ENCODE peak calls at places on chromosomes 16 and 17, in six cellular contexts. One of them, this sample, is unnamed.

GRCh38 chr16:69316595-69317034 is 5.5 kb downstream of the VPS4A start:
- DNase-seq in left ventricle myocardium inferior: no peak
- DNase-seq in neural progenitor cell: no peak
- DNase-seq in left lung: no peak
- DNase-seq in thoracic aorta: no peak
- DNase-seq in upper lobe of right lung: no peak
- DNase-seq in this sample: no peak

GRCh38 chr16:87297918-87298631 is 19.1 kb downstream of the C16orf95 start:
- DNase-seq in left ventricle myocardium inferior: no peak
- DNase-seq in neural progenitor cell: peak; percentile 85
- DNase-seq in left lung: no peak
- DNase-seq in thoracic aorta: no peak
- DNase-seq in upper lobe of right lung: no peak
- DNase-seq in this sample: no peak

GRCh38 chr17:74245145-74245817 is 28.8 kb upstream of the DNAI2 start:
- DNase-seq in left ventricle myocardium inferior: no peak
- DNase-seq in neural progenitor cell: peak; percentile 91
- DNase-seq in left lung: no peak
- DNase-seq in thoracic aorta: no peak
- DNase-seq in upper lobe of right lung: no peak
- DNase-seq in this sample: no peak

GRCh38 chr16:50565428-50565827 is 17.2 kb downstream of the NKD1 start:
- DNase-seq in left ventricle myocardium inferior: no peak
- DNase-seq in neural progenitor cell: no peak
- DNase-seq in left lung: no peak
- DNase-seq in thoracic aorta: no peak
- DNase-seq in upper lobe of right lung: no peak
- DNase-seq in this sample: no peak

GRCh38 chr17:73291260-73291801 is 20.5 kb downstream of the CDC42EP4 start:
- DNase-seq in left ventricle myocardium inferior: peak; percentile 66
- DNase-seq in neural progenitor cell: no peak
- DNase-seq in left lung: peak; percentile 91
- DNase-seq in thoracic aorta: peak; percentile 77
- DNase-seq in upper lobe of right lung: peak; percentile 85
- DNase-seq in this sample: no peak

GRCh38 chr16:88705076-88705684 is 1.0 kb downstream of the RNF166 start:
- DNase-seq in left ventricle myocardium inferior: no peak
- DNase-seq in neural progenitor cell: no peak
- DNase-seq in left lung: no peak
- DNase-seq in thoracic aorta: no peak
- DNase-seq in upper lobe of right lung: no peak
- DNase-seq in this sample: peak; percentile 48

GRCh38 chr17:76840884-76841775 is 27.1 kb upstream of the MGAT5B start:
- DNase-seq in left ventricle myocardium inferior: no peak
- DNase-seq in neural progenitor cell: peak; percentile 45
- DNase-seq in left lung: no peak
- DNase-seq in thoracic aorta: no peak
- DNase-seq in upper lobe of right lung: no peak
- DNase-seq in this sample: no peak

GRCh38 chr16:87416826-87417471 is 24.8 kb downstream of the MAP1LC3B start:
- DNase-seq in left ventricle myocardium inferior: peak; percentile 25
- DNase-seq in neural progenitor cell: peak; percentile 19
- DNase-seq in left lung: peak; percentile 59
- DNase-seq in thoracic aorta: no peak
- DNase-seq in upper lobe of right lung: no peak
- DNase-seq in this sample: no peak

GRCh38 chr17:75011788-75012319 is 616 bp upstream of the MRPL58 start:
- DNase-seq in left ventricle myocardium inferior: peak; percentile 61
- DNase-seq in neural progenitor cell: peak; percentile 41
- DNase-seq in left lung: no peak
- DNase-seq in thoracic aorta: no peak
- DNase-seq in upper lobe of right lung: no peak
- DNase-seq in this sample: no peak

GRCh38 chr16:87006021-87006420 is 311.2 kb downstream of the C16orf95 start:
- DNase-seq in left ventricle myocardium inferior: no peak
- DNase-seq in neural progenitor cell: no peak
- DNase-seq in left lung: no peak
- DNase-seq in thoracic aorta: no peak
- DNase-seq in upper lobe of right lung: no peak
- DNase-seq in this sample: no peak

GRCh38 chr16:30032083-30032819 is 1.2 kb upstream of the TLCD3B start:
- DNase-seq in left ventricle myocardium inferior: no peak
- DNase-seq in neural progenitor cell: peak; percentile 83
- DNase-seq in left lung: peak; percentile 6
- DNase-seq in thoracic aorta: no peak
- DNase-seq in upper lobe of right lung: no peak
- DNase-seq in this sample: peak; percentile 30

GRCh38 chr17:28018439-28019070 is 23.9 kb upstream of the NLK start:
- DNase-seq in left ventricle myocardium inferior: peak; percentile 31
- DNase-seq in neural progenitor cell: no peak
- DNase-seq in left lung: no peak
- DNase-seq in thoracic aorta: no peak
- DNase-seq in upper lobe of right lung: no peak
- DNase-seq in this sample: no peak

GRCh38 chr17:69402052-69402451 is 12.4 kb upstream of the MAP2K6 start:
- DNase-seq in left ventricle myocardium inferior: no peak
- DNase-seq in neural progenitor cell: no peak
- DNase-seq in left lung: no peak
- DNase-seq in thoracic aorta: no peak
- DNase-seq in upper lobe of right lung: no peak
- DNase-seq in this sample: no peak

GRCh38 chr16:11253009-11253994 is 2.7 kb downstream of the SOCS1 start:
- DNase-seq in left ventricle myocardium inferior: no peak
- DNase-seq in neural progenitor cell: no peak
- DNase-seq in left lung: no peak
- DNase-seq in thoracic aorta: no peak
- DNase-seq in upper lobe of right lung: no peak
- DNase-seq in this sample: peak; percentile 44

GRCh38 chr16:66874079-66874775 is 6.1 kb upstream of the PDP2 start:
- DNase-seq in left ventricle myocardium inferior: no peak
- DNase-seq in neural progenitor cell: no peak
- DNase-seq in left lung: no peak
- DNase-seq in thoracic aorta: no peak
- DNase-seq in upper lobe of right lung: no peak
- DNase-seq in this sample: no peak

GRCh38 chr17:6021011-6021400 is 49.2 kb upstream of the WSCD1 start:
- DNase-seq in left ventricle myocardium inferior: no peak
- DNase-seq in neural progenitor cell: no peak
- DNase-seq in left lung: no peak
- DNase-seq in thoracic aorta: no peak
- DNase-seq in upper lobe of right lung: no peak
- DNase-seq in this sample: no peak

GRCh38 chr16:48971571-48972071 is 310.0 kb downstream of the CBLN1 start:
- DNase-seq in left ventricle myocardium inferior: no peak
- DNase-seq in neural progenitor cell: no peak
- DNase-seq in left lung: no peak
- DNase-seq in thoracic aorta: no peak
- DNase-seq in upper lobe of right lung: no peak
- DNase-seq in this sample: no peak

GRCh38 chr17:4326112-4326511 is 40.4 kb downstream of the UBE2G1 start:
- DNase-seq in left ventricle myocardium inferior: no peak
- DNase-seq in neural progenitor cell: no peak
- DNase-seq in left lung: no peak
- DNase-seq in thoracic aorta: no peak
- DNase-seq in upper lobe of right lung: no peak
- DNase-seq in this sample: no peak

GRCh38 chr17:67431210-67432015 is 54.3 kb downstream of the PITPNC1 start:
- DNase-seq in left ventricle myocardium inferior: no peak
- DNase-seq in neural progenitor cell: no peak
- DNase-seq in left lung: no peak
- DNase-seq in thoracic aorta: no peak
- DNase-seq in upper lobe of right lung: no peak
- DNase-seq in this sample: no peak

GRCh38 chr17:29627951-29628350 is 5.2 kb upstream of the CORO6 start:
- DNase-seq in left ventricle myocardium inferior: no peak
- DNase-seq in neural progenitor cell: no peak
- DNase-seq in left lung: no peak
- DNase-seq in thoracic aorta: no peak
- DNase-seq in upper lobe of right lung: no peak
- DNase-seq in this sample: no peak

GRCh38 chr16:4428500-4428899 is 2.8 kb downstream of the DNAJA3 start:
- DNase-seq in left ventricle myocardium inferior: no peak
- DNase-seq in neural progenitor cell: no peak
- DNase-seq in left lung: no peak
- DNase-seq in thoracic aorta: no peak
- DNase-seq in upper lobe of right lung: no peak
- DNase-seq in this sample: no peak

GRCh38 chr16:14120335-14120734 is 49.2 kb downstream of the MRTFB start:
- DNase-seq in left ventricle myocardium inferior: no peak
- DNase-seq in neural progenitor cell: no peak
- DNase-seq in left lung: no peak
- DNase-seq in thoracic aorta: no peak
- DNase-seq in upper lobe of right lung: no peak
- DNase-seq in this sample: no peak

GRCh38 chr16:3157229-3158013 is 22.6 kb downstream of the ZNF213 start:
- DNase-seq in left ventricle myocardium inferior: peak; percentile 55
- DNase-seq in neural progenitor cell: peak; percentile 78
- DNase-seq in left lung: peak; percentile 84
- DNase-seq in thoracic aorta: peak; percentile 41
- DNase-seq in upper lobe of right lung: peak; percentile 80
- DNase-seq in this sample: peak; percentile 61

GRCh38 chr17:29368926-29369325 is 21.2 kb upstream of the TAOK1 start:
- DNase-seq in left ventricle myocardium inferior: peak; percentile 46
- DNase-seq in neural progenitor cell: peak; percentile 76
- DNase-seq in left lung: no peak
- DNase-seq in thoracic aorta: no peak
- DNase-seq in upper lobe of right lung: no peak
- DNase-seq in this sample: no peak

GRCh38 chr16:68296291-68296690 is 14.5 kb downstream of the SLC7A6OS start:
- DNase-seq in left ventricle myocardium inferior: peak; percentile 47
- DNase-seq in neural progenitor cell: no peak
- DNase-seq in left lung: no peak
- DNase-seq in thoracic aorta: no peak
- DNase-seq in upper lobe of right lung: no peak
- DNase-seq in this sample: no peak

DNA sequence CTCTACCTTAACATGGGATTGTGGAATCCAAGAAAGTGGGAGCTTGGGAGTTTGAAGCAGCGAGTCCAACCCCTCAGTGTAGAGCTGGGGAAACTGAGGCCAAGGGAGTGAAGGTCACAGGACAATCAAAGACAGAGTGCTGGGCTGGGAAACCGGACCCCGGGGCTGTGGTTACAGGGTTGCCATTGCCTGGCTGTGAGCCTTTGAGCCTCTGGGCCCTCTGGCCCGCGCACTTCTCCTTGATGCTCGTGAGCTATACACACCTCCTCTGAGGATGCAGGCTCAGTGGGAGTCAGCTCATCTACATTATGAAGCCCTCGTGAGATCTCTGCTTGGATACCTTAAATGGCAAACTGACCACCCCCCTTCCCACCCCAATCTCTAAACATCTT is 2.1 kb downstream of the ABCC3 start:
- DNase-seq in left ventricle myocardium inferior: no peak
- DNase-seq in neural progenitor cell: no peak
- DNase-seq in left lung: peak; percentile 39
- DNase-seq in thoracic aorta: no peak
- DNase-seq in upper lobe of right lung: no peak
- DNase-seq in this sample: no peak
- H3K27me3 ChIP-seq in left ventricle myocardium inferior: peaks cover 59% of the 10 kb centered on the region
- H3K27me3 ChIP-seq in neural progenitor cell: peaks cover 64% of the 10 kb centered on the region
- H3K27me3 ChIP-seq in left lung: no peaks in the 10 kb centered on the region
- H3K27me3 ChIP-seq in thoracic aorta: no peaks in the 10 kb centered on the region
- H3K27me3 ChIP-seq in upper lobe of right lung: no peaks in the 10 kb centered on the region
- H3K27me3 ChIP-seq in this sample: peaks cover 42% of the 10 kb centered on the region

GRCh38 chr17:81106716-81107115 is 58.6 kb upstream of the PVALEF start:
- DNase-seq in left ventricle myocardium inferior: no peak
- DNase-seq in neural progenitor cell: no peak
- DNase-seq in left lung: no peak
- DNase-seq in thoracic aorta: no peak
- DNase-seq in upper lobe of right lung: no peak
- DNase-seq in this sample: no peak
- H3K27me3 ChIP-seq in left ventricle myocardium inferior: no peaks in the 10 kb centered on the region
- H3K27me3 ChIP-seq in neural progenitor cell: no peaks in the 10 kb centered on the region
- H3K27me3 ChIP-seq in left lung: no peaks in the 10 kb centered on the region
- H3K27me3 ChIP-seq in thoracic aorta: no peaks in the 10 kb centered on the region
- H3K27me3 ChIP-seq in upper lobe of right lung: no peaks in the 10 kb centered on the region
- H3K27me3 ChIP-seq in this sample: no peaks in the 10 kb centered on the region

GRCh38 chr17:7260601-7261376 is 1.5 kb downstream of the CLDN7 start:
- DNase-seq in left ventricle myocardium inferior: no peak
- DNase-seq in neural progenitor cell: peak; percentile 73
- DNase-seq in left lung: peak; percentile 93
- DNase-seq in thoracic aorta: no peak
- DNase-seq in upper lobe of right lung: peak; percentile 93
- DNase-seq in this sample: no peak

GRCh38 chr17:7260151-7260550 is 2.1 kb downstream of the CLDN7 start:
- DNase-seq in left ventricle myocardium inferior: no peak
- DNase-seq in neural progenitor cell: no peak
- DNase-seq in left lung: peak; percentile 25
- DNase-seq in thoracic aorta: no peak
- DNase-seq in upper lobe of right lung: no peak
- DNase-seq in this sample: no peak

GRCh38 chr17:7262192-7263070 is at the start of gene CLDN7:
- DNase-seq in left ventricle myocardium inferior: no peak
- DNase-seq in neural progenitor cell: peak; percentile 37
- DNase-seq in left lung: peak; percentile 93
- DNase-seq in thoracic aorta: no peak
- DNase-seq in upper lobe of right lung: peak; percentile 95
- DNase-seq in this sample: no peak

GRCh38 chr17:7263071-7263800 is 958 bp upstream of the CLDN7 start:
- DNase-seq in left ventricle myocardium inferior: no peak
- DNase-seq in neural progenitor cell: peak; percentile 55
- DNase-seq in left lung: no peak
- DNase-seq in thoracic aorta: no peak
- DNase-seq in upper lobe of right lung: peak; percentile 88
- DNase-seq in this sample: no peak

DNA sequence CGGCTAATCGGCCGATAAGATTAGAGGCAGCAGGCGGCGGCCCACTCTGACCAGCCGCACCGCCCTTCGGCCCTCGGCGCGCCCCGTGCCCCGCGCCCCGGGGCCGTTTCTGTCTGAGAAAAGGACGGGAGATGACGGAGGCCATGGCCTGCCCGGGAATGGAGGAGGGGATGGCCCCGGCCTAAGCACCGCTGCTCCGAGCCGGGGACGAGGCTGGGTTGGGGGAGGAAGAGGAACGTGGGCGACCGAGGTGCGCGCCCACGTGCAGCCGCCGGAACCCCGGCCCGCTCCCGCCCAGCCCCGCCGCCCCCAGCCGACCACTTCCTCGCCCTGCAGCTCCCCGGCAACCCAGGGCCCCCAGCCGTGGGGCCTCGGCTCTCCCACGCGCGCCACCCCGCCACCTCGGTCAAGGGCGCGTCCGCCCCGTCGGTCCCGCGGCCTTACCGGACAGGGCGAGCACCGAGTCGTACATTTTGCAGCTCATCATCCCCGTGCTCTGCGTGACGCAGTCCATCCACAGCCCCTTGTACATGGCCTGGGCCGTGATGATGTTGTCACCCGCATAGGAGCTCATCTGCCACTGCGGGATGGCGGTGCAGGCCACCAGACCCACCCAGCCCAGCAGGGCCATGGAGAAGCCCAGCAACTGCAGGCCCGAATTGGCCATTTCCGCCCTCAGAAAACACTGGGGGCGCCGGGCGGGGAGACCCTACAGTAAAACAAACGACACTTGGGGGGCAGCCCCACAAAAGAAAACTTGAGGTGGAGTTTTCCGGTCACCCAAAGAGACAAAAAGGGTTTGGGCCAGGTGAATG is 694 bp downstream of the CLDN7 start:
- DNase-seq in left ventricle myocardium inferior: no peak
- DNase-seq in neural progenitor cell: no peak
- DNase-seq in left lung: peak; percentile 82
- DNase-seq in thoracic aorta: no peak
- DNase-seq in upper lobe of right lung: peak; percentile 79
- DNase-seq in this sample: no peak
- H3K27me3 ChIP-seq in left ventricle myocardium inferior: peaks cover 60% of the 10 kb centered on the region
- H3K27me3 ChIP-seq in neural progenitor cell: peaks cover 49% of the 10 kb centered on the region
- H3K27me3 ChIP-seq in left lung: peaks cover 10% of the 10 kb centered on the region
- H3K27me3 ChIP-seq in thoracic aorta: peaks cover 12% of the 10 kb centered on the region
- H3K27me3 ChIP-seq in upper lobe of right lung: peaks cover 4% of the 10 kb centered on the region
- H3K27me3 ChIP-seq in this sample: no peaks in the 10 kb centered on the region

GRCh38 chr17:79839363-79840203 is at the start of gene CBX4:
- DNase-seq in left ventricle myocardium inferior: peak; percentile 97
- DNase-seq in neural progenitor cell: peak; percentile 97
- DNase-seq in left lung: peak; percentile 99
- DNase-seq in thoracic aorta: peak; percentile 84
- DNase-seq in upper lobe of right lung: peak; percentile 98
- DNase-seq in this sample: peak; percentile 84
- H3K27me3 ChIP-seq in left ventricle myocardium inferior: peaks cover 43% of the 10 kb centered on the region
- H3K27me3 ChIP-seq in neural progenitor cell: peaks cover 92% of the 10 kb centered on the region
- H3K27me3 ChIP-seq in left lung: peaks cover 36% of the 10 kb centered on the region
- H3K27me3 ChIP-seq in thoracic aorta: peaks cover 27% of the 10 kb centered on the region
- H3K27me3 ChIP-seq in upper lobe of right lung: peaks cover 38% of the 10 kb centered on the region
- H3K27me3 ChIP-seq in this sample: peaks cover 44% of the 10 kb centered on the region

This sample was measured in effector memory CD4-positive, alpha-beta T cell.